ENCODE peak calls at places on chromosome 12, in ten cellular contexts. A is neuronal stem cell, X is HCT116, Z is IMR-90, V is MM.1S, G is mammary epithelial cell, I is neural progenitor cell, H is keratinocyte, C is endodermal cell, K is fibroblast of lung. T is an unnamed sample.

GRCh38 chr12:73998894-73999293 is 538.7 kb upstream of the ATXN7L3B start:
- DNase-seq in A (no peak), H (no peak), G (no peak), V (no peak), I (no peak), C (no peak), X (no peak), K (no peak), Z (no peak), T (no peak)

GRCh38 chr12:1992732-1993131 is 11.5 kb downstream of the DCP1B start:
- DNase-seq in K (no peak), V (no peak), I (no peak), Z (no peak), H (no peak), X (no peak), G (no peak), A (no peak), C (no peak), T (no peak)

GRCh38 chr12:24839268-24839791 is 109.6 kb downstream of the BCAT1 start:
- DNase-seq in A (no peak), K (no peak), H (no peak), X (no peak), V (no peak), G (no peak), I (no peak), Z (no peak), C (no peak), T (peak; percentile 19)

GRCh38 chr12:77062846-77063461 is 2.4 kb downstream of the E2F7 start:
- DNase-seq in H (no peak), C (no peak), I (no peak), V (peak; percentile 86), K (peak; percentile 82), A (no peak), Z (peak; percentile 87), X (no peak), G (no peak), T (no peak)

GRCh38 chr12:62764251-62764650 is 170.7 kb downstream of the PPM1H start:
- DNase-seq in K (peak; percentile 22), C (no peak), A (no peak), Z (no peak), X (no peak), I (no peak), H (no peak), V (no peak), G (no peak), T (peak; percentile 60)

GRCh38 chr12:39236994-39237393 is 205.9 kb downstream of the KIF21A start:
- DNase-seq in Z (no peak), H (no peak), I (no peak), V (no peak), A (no peak), K (peak; percentile 16), X (no peak), G (peak; percentile 31), C (no peak), T (peak; percentile 2)

GRCh38 chr12:1800646-1801284 is 19.6 kb upstream of the LRTM2 start:
- DNase-seq in Z (peak; percentile 54), C (peak; percentile 89), I (peak; percentile 71), A (peak; percentile 45), K (peak; percentile 40), G (no peak), X (no peak), H (no peak), V (no peak), T (no peak)

GRCh38 chr12:113805673-113806072 is 160.5 kb downstream of the RBM19 start:
- DNase-seq in I (no peak), X (no peak), K (no peak), Z (no peak), V (no peak), G (no peak), H (no peak), C (no peak), A (no peak), T (no peak)

GRCh38 chr12:19970826-19971225 is 397.5 kb upstream of the PDE3A start:
- DNase-seq in X (no peak), G (no peak), I (no peak), Z (no peak), V (no peak), C (no peak), K (no peak), A (no peak), H (no peak), T (peak; percentile 49)

GRCh38 chr12:7512528-7512927 is 9.0 kb upstream of the CD163 start:
- DNase-seq in G (peak; percentile 64), I (no peak), C (peak; percentile 80), H (no peak), V (no peak), K (peak; percentile 81), X (peak; percentile 38), A (no peak), Z (peak; percentile 69), T (peak; percentile 94)

GRCh38 chr12:58252914-58253313 is 311.5 kb downstream of the ATP23 start:
- DNase-seq in I (no peak), K (no peak), C (no peak), V (no peak), G (no peak), Z (no peak), X (no peak), A (no peak), H (no peak), T (no peak)

GRCh38 chr12:94644622-94645021 is 5.7 kb downstream of the TMCC3 start:
- DNase-seq in V (no peak), A (no peak), H (no peak), G (peak; percentile 95), K (peak; percentile 73), X (no peak), I (no peak), C (no peak), Z (peak; percentile 49), T (peak; percentile 14)

GRCh38 chr12:28652239-28652638 is 462.0 kb downstream of the CCDC91 start:
- DNase-seq in V (no peak), I (no peak), H (no peak), Z (peak; percentile 2), A (no peak), K (peak; percentile 3), C (no peak), G (no peak), X (no peak), T (no peak)

GRCh38 chr12:7123806-7124519 is 4.7 kb downstream of the RBP5 start:
- DNase-seq in K (no peak), V (no peak), G (no peak), I (no peak), C (no peak), A (no peak), H (no peak), X (no peak), Z (no peak), T (no peak)

GRCh38 chr12:28866715-28867503 is 282.2 kb upstream of the FAR2 start:
- DNase-seq in H (no peak), I (peak; percentile 11), Z (no peak), G (no peak), X (no peak), A (no peak), K (no peak), C (no peak), V (no peak), T (no peak)

GRCh38 chr12:89385965-89386537 is 33.8 kb upstream of the DUSP6 start:
- DNase-seq in Z (no peak), G (no peak), V (no peak), A (no peak), I (no peak), H (no peak), X (no peak), C (no peak), K (no peak), T (no peak)

GRCh38 chr12:68814490-68815231 is 6.7 kb downstream of the MDM2 start:
- DNase-seq in H (no peak), C (no peak), X (no peak), Z (no peak), I (no peak), G (no peak), V (no peak), K (no peak), A (no peak), T (no peak)
- H3K4me3 ChIP-seq in H (no peak overlapping the region), C (no peak overlapping the region), X (no peak overlapping the region), Z (no peak overlapping the region), I (no peak overlapping the region), G (no peak overlapping the region), V (peak overlapping the region; percentile 17), K (peak overlapping the region; percentile 31), A (no peak overlapping the region), T (peak overlapping the region; percentile 81)

GRCh38 chr12:101939306-101939705 is 61.9 kb downstream of the DRAM1 start:
- DNase-seq in G (no peak), Z (no peak), V (no peak), X (no peak), H (no peak), K (no peak), A (no peak), C (no peak), I (no peak), T (peak; percentile 39)
- H3K9ac ChIP-seq in G (no peak overlapping the region), Z (no peak overlapping the region), V (no peak overlapping the region), X (no peak overlapping the region), H (no peak overlapping the region), K (no peak overlapping the region), A (no peak overlapping the region), C (no peak overlapping the region), I (no peak overlapping the region), T (peak overlapping the region; percentile 70)

DNA sequence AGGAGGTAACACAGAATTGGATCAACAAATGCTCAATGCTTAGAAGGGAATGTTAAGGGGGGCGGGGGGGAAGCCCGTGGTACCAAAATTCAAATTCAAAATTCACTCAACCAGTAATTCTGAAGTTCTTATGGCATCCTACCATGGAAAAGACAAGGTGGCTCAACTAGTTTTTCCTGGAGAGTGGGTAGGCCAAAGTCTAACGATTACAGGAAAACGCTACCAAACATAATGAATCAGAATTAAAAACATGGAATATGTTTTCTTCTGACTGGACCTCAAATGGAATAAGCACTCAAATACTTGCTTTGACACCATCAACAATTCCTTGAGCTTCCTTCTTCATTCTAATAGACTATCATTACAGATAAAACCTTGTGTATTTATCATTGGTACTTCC is 2.3 kb downstream of the NACA start:
- DNase-seq in V (no peak), G (no peak), I (no peak), K (no peak), X (no peak), A (no peak), Z (no peak), H (no peak), C (no peak), T (no peak)
- H3K4me3 ChIP-seq in V (peak overlapping the region; percentile 91), G (peak overlapping the region; percentile 74), I (peak overlapping the region; percentile 91), K (peak overlapping the region; percentile 89), X (peak overlapping the region; percentile 92), A (peak overlapping the region; percentile 82), Z (no peak overlapping the region), H (peak overlapping the region; percentile 93), C (peak overlapping the region; percentile 99), T (peak overlapping the region; percentile 98)

DNA sequence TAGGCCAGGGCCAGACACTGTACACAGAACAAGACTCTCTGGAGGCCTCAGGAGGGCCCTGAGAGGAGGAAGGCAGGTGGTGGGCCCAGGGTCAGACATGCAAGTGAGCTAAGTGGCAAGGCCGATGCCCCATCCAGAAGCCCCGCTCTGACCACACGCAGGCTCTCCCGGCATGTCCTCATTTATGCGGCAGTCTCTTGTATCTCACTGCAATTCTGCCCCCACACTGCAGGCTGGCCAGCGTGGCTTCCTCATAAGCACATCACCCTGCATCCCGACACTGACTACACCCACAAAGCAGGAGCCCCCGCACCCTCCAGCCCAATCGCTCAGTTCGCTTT is 17.5 kb downstream of the SSH1 start:
- DNase-seq in C (no peak), X (no peak), V (no peak), H (no peak), A (no peak), I (no peak), G (no peak), Z (no peak), K (no peak), T (no peak)
- H3K9ac ChIP-seq in C (no peak overlapping the region), X (peak overlapping the region; percentile 82), V (peak overlapping the region; percentile 8), H (no peak overlapping the region), A (no peak overlapping the region), I (no peak overlapping the region), G (peak overlapping the region; percentile 59), Z (peak overlapping the region; percentile 46), K (peak overlapping the region; percentile 25), T (peak overlapping the region; percentile 79)

GRCh38 chr12:46374286-46374685 is 1.7 kb upstream of the SLC38A2 start:
- DNase-seq in K (no peak), V (no peak), Z (no peak), A (no peak), I (no peak), X (no peak), C (peak; percentile 44), H (no peak), G (no peak), T (peak; percentile 13)
- H3K4me3 ChIP-seq in K (peak overlapping the region; percentile 81), V (no peak overlapping the region), Z (no peak overlapping the region), A (no peak overlapping the region), I (peak overlapping the region; percentile 76), X (peak overlapping the region; percentile 80), C (no peak overlapping the region), H (peak overlapping the region; percentile 82), G (no peak overlapping the region), T (peak overlapping the region; percentile 97)

T was measured in adipocyte.